ENCODE peak calls at places on chromosomes 4 and X, in four cellular contexts. J, F, V and C are unnamed samples.

GRCh38 chr4:24794916-24795665 is at the start of gene SOD3:
- DNase-seq in J (no peak), F (peak), V (peak), C (peak)

GRCh38 chr4:158610790-158611189 is 60.9 kb downstream of the C4orf46 start:
- DNase-seq in J (no peak), V (no peak), F (peak), C (no peak)

GRCh38 chrX:79325263-79325958 is 41.7 kb downstream of the ITM2A start:
- DNase-seq in V (no peak), J (no peak), F (no peak), C (no peak)

GRCh38 chr4:142352682-142353081 is 493.4 kb downstream of the INPP4B start:
- DNase-seq in F (no peak), V (no peak), J (no peak), C (no peak)

GRCh38 chr4:29046166-29046565 is 1674.0 kb upstream of the PCDH7 start:
- DNase-seq in F (peak), V (no peak), J (no peak), C (no peak)

GRCh38 chr4:187188118-187188517 is 464.5 kb upstream of the FAT1 start:
- DNase-seq in V (no peak), J (no peak), F (no peak), C (no peak)

GRCh38 chr4:79050521-79050880 is 111.3 kb upstream of the PAQR3 start:
- DNase-seq in V (no peak), J (no peak), F (no peak), C (no peak)

GRCh38 chrX:129613596-129613995 is 41.2 kb downstream of the APLN start:
- DNase-seq in V (no peak), J (no peak), F (no peak), C (no peak)

GRCh38 chr4:89899157-89899556 is 4.5 kb downstream of the MMRN1 start:
- DNase-seq in V (no peak), J (no peak), F (no peak), C (no peak)

GRCh38 chr4:102684605-102685052 is 76.1 kb downstream of the MANBA start:
- DNase-seq in J (peak), V (no peak), F (peak), C (no peak)

GRCh38 chr4:116913451-116913850 is 171.9 kb downstream of the TRAM1L1 start:
- DNase-seq in J (no peak), F (no peak), V (no peak), C (no peak)

GRCh38 chr4:182320580-182320979 is 77.4 kb downstream of the TENM3 start:
- DNase-seq in V (no peak), F (no peak), J (no peak), C (no peak)

GRCh38 chr4:60743654-60744053 is 456.5 kb upstream of the ADGRL3 start:
- DNase-seq in J (no peak), F (no peak), V (no peak), C (no peak)
- H3K27ac ChIP-seq in J (no peak), F (no peak), V (no peak), C (no peak)

GRCh38 chr4:119493419-119493818 is 135.2 kb downstream of the PDE5A start:
- DNase-seq in J (no peak), F (no peak), V (no peak), C (no peak)
- TF ChIP-seq CTCF in J (peak), F (no peak), V (peak), C (no peak)

DNA sequence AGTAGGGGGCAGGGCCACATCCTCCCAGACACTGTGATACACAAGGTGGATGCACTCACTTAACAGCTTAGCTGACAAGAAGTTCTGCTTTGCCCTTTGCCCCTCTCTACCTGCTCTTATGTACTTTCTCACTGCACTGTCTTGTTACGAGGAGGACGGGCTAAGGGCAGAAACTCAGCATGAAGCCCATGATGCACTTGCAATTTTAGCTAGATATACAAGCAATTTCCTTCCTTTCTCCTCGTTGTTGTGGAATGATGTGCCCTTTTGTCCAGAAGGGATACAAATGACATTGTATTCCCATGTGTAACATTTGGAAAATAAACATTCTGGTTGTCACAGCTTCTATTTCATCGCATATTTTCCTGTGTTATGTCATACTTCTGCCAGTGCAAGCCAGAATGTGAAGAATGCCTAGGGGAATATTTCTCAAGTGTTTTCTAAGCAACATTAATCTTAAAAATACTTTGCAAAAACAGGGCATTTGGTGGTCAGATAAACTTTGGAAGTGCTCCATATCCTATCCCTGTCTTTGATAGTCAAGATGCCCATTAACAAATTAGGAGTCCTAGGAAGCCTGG is 47.2 kb downstream of the MAOA start:
- DNase-seq in V (peak), J (no peak), F (peak), C (peak)
- H3K27ac ChIP-seq in V (peak), J (no peak), F (peak), C (peak)

DNA sequence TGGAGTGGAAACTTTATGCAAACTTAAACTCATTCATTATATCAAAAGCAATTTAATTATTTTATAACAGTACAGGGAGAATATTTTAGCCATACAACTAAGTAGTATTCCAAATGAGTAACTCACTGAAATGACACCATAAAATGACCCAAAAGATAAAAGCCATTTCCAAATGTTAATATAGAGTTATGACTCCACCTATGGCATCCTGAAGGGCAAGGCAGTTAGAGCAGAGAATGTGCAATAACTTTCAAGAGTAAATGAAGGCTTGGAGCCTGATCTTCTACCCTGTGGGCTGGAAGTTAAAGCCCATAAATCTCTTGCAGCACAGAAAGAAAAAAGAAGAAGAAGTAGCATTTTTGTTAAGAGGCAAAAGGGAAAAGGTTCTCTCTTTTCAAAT is 176.2 kb upstream of the SLIT2 start:
- DNase-seq in F (peak), J (no peak), V (no peak), C (no peak)
- TF ChIP-seq CTCF in F (peak), J (no peak), V (no peak), C (no peak)